ENCODE peak calls at places on chromosomes 3 and 15, in ten cellular contexts. C is neural progenitor cell, Q is fibroblast of pulmonary artery, S is ovary, X is transverse colon, D is heart left ventricle, I is Peyer's patch, K is GM12864, P is stomach, M is left ventricle myocardium inferior. A is an unnamed sample.

GRCh38 chr3:174097686-174098085 is 700.1 kb downstream of the NLGN1 start:
- DNase-seq in C (peak; percentile 3), Q (no peak), S (no peak), X (no peak), D (no peak), I (no peak), K (no peak), P (no peak), M (no peak), A (no peak)

GRCh38 chr3:184910664-184911063 is 98.7 kb downstream of the VPS8 start:
- DNase-seq in C (no peak), Q (no peak), S (no peak), X (peak; percentile 35), D (no peak), I (peak; percentile 55), K (no peak), P (no peak), M (no peak), A (no peak)

GRCh38 chr15:58147151-58147550 is 9.0 kb downstream of the AQP9 start:
- DNase-seq in C (no peak), Q (no peak), S (no peak), X (no peak), D (no peak), I (no peak), K (no peak), P (no peak), M (no peak), A (peak; percentile 73)

GRCh38 chr3:192816274-192816853 is 89.0 kb upstream of the FGF12 start:
- DNase-seq in C (peak; percentile 55), Q (peak; percentile 79), S (no peak), X (no peak), D (no peak), I (no peak), K (no peak), P (no peak), M (no peak), A (peak; percentile 75)

GRCh38 chr3:134486577-134487041 is 752 bp downstream of the CEP63 start:
- DNase-seq in C (no peak), Q (peak; percentile 37), S (no peak), X (no peak), D (no peak), I (no peak), K (no peak), P (no peak), M (no peak), A (peak; percentile 69)

GRCh38 chr3:16884084-16884747 is 539 bp upstream of the PLCL2 start:
- DNase-seq in C (peak; percentile 91), Q (peak; percentile 56), S (peak; percentile 81), X (peak; percentile 79), D (peak; percentile 76), I (peak; percentile 85), K (no peak), P (peak; percentile 58), M (peak; percentile 75), A (peak; percentile 59)

GRCh38 chr15:37764733-37765191 is 169.7 kb upstream of the TMCO5A start:
- DNase-seq in C (peak; percentile 31), Q (peak; percentile 83), S (no peak), X (peak; percentile 10), D (no peak), I (peak; percentile 60), K (no peak), P (peak; percentile 29), M (no peak), A (peak; percentile 83)

GRCh38 chr15:85691350-85692240 is 103.1 kb downstream of the KLHL25 start:
- DNase-seq in C (peak; percentile 4), Q (no peak), S (no peak), X (peak; percentile 63), D (no peak), I (peak; percentile 82), K (no peak), P (peak; percentile 35), M (no peak), A (no peak)

GRCh38 chr3:13539285-13539625 is 9.7 kb upstream of the FBLN2 start:
- DNase-seq in C (no peak), Q (peak; percentile 40), S (no peak), X (no peak), D (no peak), I (no peak), K (no peak), P (no peak), M (no peak), A (peak; percentile 82)

GRCh38 chr15:52337961-52338535 is 42.4 kb upstream of the MYO5C start:
- DNase-seq in C (no peak), Q (peak; percentile 30), S (no peak), X (no peak), D (no peak), I (no peak), K (no peak), P (no peak), M (no peak), A (no peak)

GRCh38 chr3:131596884-131597283 is 94.1 kb upstream of the MRPL3 start:
- DNase-seq in C (no peak), Q (no peak), S (no peak), X (no peak), D (no peak), I (no peak), K (no peak), P (no peak), M (no peak), A (no peak)

GRCh38 chr3:38107911-38108648 is 28.8 kb downstream of the ACAA1 start:
- DNase-seq in C (no peak), Q (no peak), S (no peak), X (no peak), D (peak; percentile 11), I (no peak), K (no peak), P (peak; percentile 17), M (no peak), A (no peak)

GRCh38 chr3:71173421-71173975 is 410.0 kb downstream of the FOXP1 start:
- DNase-seq in C (no peak), Q (peak; percentile 84), S (no peak), X (no peak), D (no peak), I (no peak), K (no peak), P (no peak), M (no peak), A (peak; percentile 94)

GRCh38 chr3:71172951-71173350 is 410.6 kb downstream of the FOXP1 start:
- DNase-seq in C (no peak), Q (peak; percentile 88), S (no peak), X (no peak), D (no peak), I (no peak), K (no peak), P (no peak), M (no peak), A (peak; percentile 92)

GRCh38 chr3:71175722-71176365 is 407.7 kb downstream of the FOXP1 start:
- DNase-seq in C (no peak), Q (no peak), S (no peak), X (no peak), D (no peak), I (no peak), K (no peak), P (no peak), M (no peak), A (no peak)

GRCh38 chr3:71177375-71177774 is 406.2 kb downstream of the FOXP1 start:
- DNase-seq in C (no peak), Q (no peak), S (no peak), X (no peak), D (no peak), I (no peak), K (no peak), P (no peak), M (no peak), A (no peak)

GRCh38 chr3:71176366-71176765 is 407.2 kb downstream of the FOXP1 start:
- DNase-seq in C (peak; percentile 17), Q (no peak), S (no peak), X (no peak), D (no peak), I (no peak), K (no peak), P (no peak), M (no peak), A (no peak)
- TF ChIP-seq CTCF in C (peak; percentile 10), Q (no peak), S (no peak), X (no peak), D (no peak), I (no peak), K (no peak), P (no peak), M (no peak), A (no peak)

DNA sequence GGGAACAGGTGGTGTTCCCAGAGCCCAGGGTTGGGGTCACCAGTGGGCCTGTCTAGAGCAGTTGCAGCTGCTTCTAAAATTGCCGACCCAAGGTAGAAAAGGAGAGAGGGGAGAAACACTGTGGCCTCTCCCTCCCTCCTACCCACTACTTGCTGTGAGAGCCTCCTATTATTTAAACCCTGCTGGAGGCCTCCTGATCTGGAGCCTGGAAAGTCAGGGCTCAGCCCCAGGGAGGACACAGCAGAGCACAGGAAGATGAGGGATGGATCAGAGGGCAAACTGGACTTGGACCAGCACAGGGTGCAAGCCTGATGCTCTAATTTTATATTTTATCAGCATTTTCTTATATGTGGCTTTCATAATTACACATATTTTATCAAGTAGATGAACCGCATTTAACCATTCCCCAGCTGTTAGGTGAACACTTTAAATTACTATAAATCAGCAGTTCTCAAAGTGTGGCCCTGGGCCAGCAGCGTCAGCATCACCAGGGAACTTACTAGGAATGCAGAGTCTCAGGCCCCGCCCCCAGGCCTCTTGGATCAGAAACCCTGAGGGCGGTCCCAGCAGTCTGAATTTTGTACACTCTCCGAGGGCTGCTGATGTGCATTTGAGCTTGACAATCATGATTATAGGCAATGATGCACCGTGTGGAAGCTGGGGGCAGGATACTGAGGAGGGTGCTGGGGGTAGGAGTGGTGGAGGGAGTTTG is 26.7 kb downstream of the SMAD3 start:
- DNase-seq in C (peak; percentile 50), Q (no peak), S (peak; percentile 27), X (no peak), D (no peak), I (no peak), K (no peak), P (no peak), M (no peak), A (no peak)
- H3K4me3 ChIP-seq in C (peak overlapping the region; percentile 7), Q (no peak overlapping the region), S (no peak overlapping the region), X (no peak overlapping the region), D (no peak overlapping the region), I (no peak overlapping the region), K (no peak overlapping the region), P (no peak overlapping the region), M (no peak overlapping the region), A (no peak overlapping the region)

GRCh38 chr3:69855436-69856162 is 116.3 kb downstream of the MITF start:
- DNase-seq in C (no peak), Q (peak; percentile 41), S (no peak), X (no peak), D (no peak), I (no peak), K (no peak), P (no peak), M (no peak), A (peak; percentile 63)
- TF ChIP-seq CTCF in C (peak; percentile 28), Q (peak; percentile 54), S (no peak), X (no peak), D (peak; percentile 30), I (no peak), K (no peak), P (no peak), M (peak; percentile 59), A (peak; percentile 71)

DNA sequence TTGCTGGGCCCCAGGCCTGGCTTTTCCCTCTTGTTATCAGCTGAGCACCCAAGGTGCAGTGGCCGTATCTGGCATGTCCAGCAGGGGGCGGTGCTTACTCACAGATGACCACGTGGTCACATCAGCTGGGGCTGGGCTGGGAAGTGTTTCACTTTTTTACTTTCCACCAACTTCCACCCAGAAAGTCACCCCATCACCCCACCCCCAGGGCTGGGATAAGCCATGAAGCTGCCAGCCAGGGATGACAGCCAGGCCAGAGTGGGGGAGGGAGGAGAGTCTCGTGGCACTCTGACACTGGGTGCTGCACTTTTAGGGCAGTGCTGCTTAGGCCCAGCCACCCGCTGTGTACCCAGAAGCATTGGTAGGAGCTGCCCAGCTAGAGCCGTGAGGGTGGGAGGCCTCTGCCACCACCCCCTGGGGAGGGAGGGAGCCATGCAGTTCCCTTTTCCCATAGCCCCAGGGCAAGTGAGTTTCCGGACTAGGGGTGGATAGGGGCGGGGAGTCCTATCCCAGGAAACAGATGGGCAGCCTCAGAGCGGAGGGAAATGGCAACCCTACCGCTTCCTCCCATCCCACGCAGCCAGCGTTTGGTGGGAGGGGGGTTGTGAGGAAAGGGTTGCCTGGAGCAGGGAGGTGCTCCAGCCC is 6.1 kb downstream of the PPCDC start:
- DNase-seq in C (peak; percentile 91), Q (peak; percentile 91), S (peak; percentile 95), X (peak; percentile 95), D (peak; percentile 92), I (peak; percentile 97), K (peak; percentile 57), P (peak; percentile 96), M (peak; percentile 94), A (peak; percentile 87)
- H3K4me3 ChIP-seq in C (no peak overlapping the region), Q (peak overlapping the region; percentile 21), S (no peak overlapping the region), X (no peak overlapping the region), D (peak overlapping the region; percentile 36), I (no peak overlapping the region), K (no peak overlapping the region), P (peak overlapping the region; percentile 20), M (peak overlapping the region; percentile 48), A (no peak overlapping the region)

A was measured in fibroblast of mammary gland.